ENCODE peak calls at places on chromosomes 7 and 10, in eight cellular contexts. V, A, K, U, X, S, C and Z are unnamed samples.
A peak's percentile ranks its signal among the peaks of the same experiment; 100 is the strongest.

GRCh38 chr7:47647213-47647985 is 65.5 kb upstream of the TNS3 start:
- DNase-seq in C (no peak), X (no peak), U (no peak), K (no peak), V (no peak), A (no peak), S (no peak), Z (no peak)

GRCh38 chr10:79942261-79943185 is 6.4 kb downstream of the SFTPD start:
- DNase-seq in X (no peak), A (no peak), K (no peak), U (no peak), C (no peak), V (no peak), S (no peak), Z (no peak)

GRCh38 chr7:69722836-69723235 is 124.6 kb downstream of the AUTS2 start:
- DNase-seq in X (no peak), S (no peak), A (peak; percentile 1), C (peak; percentile 9), K (no peak), V (no peak), U (peak; percentile 15), Z (no peak)

GRCh38 chr7:151601521-151602305 is 82.0 kb upstream of the RHEB start:
- DNase-seq in U (no peak), X (no peak), S (no peak), K (no peak), C (no peak), V (no peak), A (peak; percentile 77), Z (no peak)

GRCh38 chr10:85643839-85644525 is 722.6 kb downstream of the GRID1 start:
- DNase-seq in A (peak; percentile 87), C (no peak), K (peak; percentile 29), X (no peak), S (no peak), U (no peak), V (peak; percentile 30), Z (no peak)

GRCh38 chr7:69844264-69844868 is 246.1 kb downstream of the AUTS2 start:
- DNase-seq in C (no peak), K (no peak), U (no peak), A (no peak), S (no peak), V (no peak), X (no peak), Z (no peak)

GRCh38 chr10:11895598-11895997 is 72.4 kb downstream of the PROSER2 start:
- DNase-seq in X (no peak), A (no peak), S (no peak), K (no peak), V (no peak), C (no peak), U (no peak), Z (no peak)

GRCh38 chr7:105881439-105881838 is 5.0 kb upstream of the ATXN7L1 start:
- DNase-seq in X (no peak), S (no peak), A (no peak), V (no peak), U (no peak), C (no peak), K (no peak), Z (no peak)

GRCh38 chr7:130932088-130932487 is 198.1 kb upstream of the KLF14 start:
- DNase-seq in A (no peak), U (no peak), K (no peak), C (no peak), S (no peak), V (no peak), X (no peak), Z (no peak)

GRCh38 chr7:130933919-130934318 is 199.9 kb upstream of the KLF14 start:
- DNase-seq in A (no peak), C (no peak), K (no peak), V (no peak), S (no peak), U (no peak), X (no peak), Z (no peak)

GRCh38 chr7:130930710-130931109 is 196.7 kb upstream of the KLF14 start:
- DNase-seq in C (no peak), U (no peak), V (no peak), A (no peak), K (no peak), X (no peak), S (no peak), Z (no peak)

GRCh38 chr7:130930260-130930659 is 196.3 kb upstream of the KLF14 start:
- DNase-seq in K (no peak), X (peak; percentile 36), A (no peak), S (no peak), C (no peak), U (no peak), V (no peak), Z (no peak)

GRCh38 chr7:130932667-130933432 is 198.8 kb upstream of the KLF14 start:
- DNase-seq in C (no peak), K (no peak), A (no peak), X (no peak), V (no peak), S (no peak), U (no peak), Z (no peak)
- H3K79me2 ChIP-seq in C (peaks cover 100% of the 10 kb centered on the region), K (peaks cover 93% of the 10 kb centered on the region), A (peaks cover 99% of the 10 kb centered on the region), X (no peaks in the 10 kb centered on the region), V (peaks cover 1% of the 10 kb centered on the region), S (peaks cover 11% of the 10 kb centered on the region), U (peaks cover 100% of the 10 kb centered on the region), Z (peaks cover 100% of the 10 kb centered on the region)

DNA sequence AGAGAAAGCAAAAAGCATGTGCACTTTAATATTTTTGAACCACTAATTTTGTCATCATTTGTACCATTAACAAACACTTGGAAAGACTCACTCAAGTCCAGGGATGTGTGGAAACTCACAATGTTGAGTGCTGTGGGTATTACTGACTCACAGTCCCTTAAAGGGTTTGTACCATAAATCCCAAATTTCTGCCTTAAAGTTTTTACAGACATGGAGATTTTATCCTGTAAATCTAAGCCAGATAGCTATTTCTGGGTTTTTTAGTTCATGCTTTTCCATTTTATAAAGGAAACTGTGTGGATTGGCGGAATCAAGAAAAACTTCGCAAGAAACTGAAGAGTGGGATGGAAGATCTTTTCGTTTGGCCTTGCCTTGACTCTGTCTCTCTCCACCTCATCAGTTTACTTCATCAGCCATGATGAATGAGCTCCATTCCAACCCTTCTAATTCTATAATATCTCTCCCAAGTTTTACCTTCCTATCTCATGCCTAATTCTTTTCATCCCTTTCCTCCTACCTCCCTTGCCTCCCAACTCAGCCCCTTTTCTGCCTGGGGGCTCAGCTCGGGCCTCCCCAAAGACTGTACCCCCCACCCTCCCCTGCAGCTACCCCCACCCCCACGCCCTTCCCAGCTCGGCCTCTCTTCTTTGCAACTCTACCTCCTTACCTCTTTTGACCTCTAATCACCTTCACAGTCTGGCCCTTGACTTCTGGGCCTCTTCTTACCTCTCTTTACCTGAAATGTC is 218.5 kb upstream of the MKLN1 start:
- DNase-seq in S (no peak), V (peak; percentile 24), U (peak; percentile 84), X (peak; percentile 42), C (peak; percentile 59), A (peak; percentile 11), K (no peak), Z (no peak)
- H3K79me2 ChIP-seq in S (peaks cover 26% of the 10 kb centered on the region), V (peaks cover 18% of the 10 kb centered on the region), U (peaks cover 83% of the 10 kb centered on the region), X (peaks cover 34% of the 10 kb centered on the region), C (peaks cover 61% of the 10 kb centered on the region), A (peaks cover 56% of the 10 kb centered on the region), K (peaks cover 41% of the 10 kb centered on the region), Z (peaks cover 59% of the 10 kb centered on the region)

GRCh38 chr7:158049271-158049670 is 538.4 kb downstream of the PTPRN2 start:
- DNase-seq in A (no peak), U (no peak), K (no peak), S (no peak), C (no peak), X (no peak), V (no peak), Z (no peak)

GRCh38 chr7:158050441-158051371 is 536.9 kb downstream of the PTPRN2 start:
- DNase-seq in A (no peak), S (no peak), U (no peak), C (no peak), K (no peak), V (no peak), X (no peak), Z (no peak)

GRCh38 chr7:158044156-158044823 is 543.3 kb downstream of the PTPRN2 start:
- DNase-seq in U (no peak), C (no peak), S (no peak), K (no peak), A (no peak), X (no peak), V (no peak), Z (no peak)

GRCh38 chr7:158048569-158048968 is 539.1 kb downstream of the PTPRN2 start:
- DNase-seq in V (no peak), U (no peak), S (no peak), K (no peak), A (no peak), X (no peak), C (no peak), Z (no peak)

DNA sequence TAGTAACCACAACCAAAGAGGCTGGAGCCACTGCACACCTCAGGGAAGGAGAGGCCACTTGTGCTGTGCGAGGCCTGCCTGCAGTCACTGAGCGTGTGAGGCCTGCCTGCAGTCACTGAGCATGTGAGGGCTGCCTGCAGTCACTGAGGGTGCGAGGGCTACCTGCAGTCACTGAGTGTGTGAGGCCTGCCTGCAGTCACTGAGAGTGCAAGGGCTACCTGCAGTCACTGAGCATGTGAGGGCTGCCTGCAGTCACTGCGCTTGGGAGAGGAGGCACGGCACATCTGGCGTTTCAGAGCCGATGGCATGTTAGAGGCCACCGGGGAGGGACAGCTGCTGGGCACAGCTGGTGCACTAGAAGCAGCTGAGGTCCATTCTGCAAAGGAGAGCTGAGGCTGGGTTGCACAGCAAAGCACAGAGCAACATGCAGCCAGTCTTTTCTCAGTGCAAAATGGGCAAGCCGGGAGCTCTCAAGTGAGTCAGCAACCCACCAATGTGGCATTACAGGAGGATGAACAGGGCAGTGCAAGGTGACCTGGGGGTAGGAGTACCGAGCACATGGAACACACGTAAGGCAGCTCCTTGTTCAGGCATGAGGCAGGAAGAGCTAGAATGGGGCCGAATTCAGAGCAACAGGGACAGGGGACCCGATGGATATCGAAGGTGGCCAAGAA is 540.1 kb downstream of the PTPRN2 start:
- DNase-seq in S (no peak), U (no peak), C (no peak), X (no peak), K (no peak), A (no peak), V (no peak), Z (no peak)
- H3K79me2 ChIP-seq in S (no peaks in the 10 kb centered on the region), U (no peaks in the 10 kb centered on the region), C (no peaks in the 10 kb centered on the region), X (no peaks in the 10 kb centered on the region), K (no peaks in the 10 kb centered on the region), A (no peaks in the 10 kb centered on the region), V (no peaks in the 10 kb centered on the region), Z (no peaks in the 10 kb centered on the region)

GRCh38 chr7:4727914-4728705 is 46.0 kb downstream of the FOXK1 start:
- DNase-seq in V (no peak), A (no peak), C (no peak), S (no peak), K (no peak), U (no peak), X (no peak), Z (no peak)

GRCh38 chr7:4731803-4732202 is 43.6 kb upstream of the AP5Z1 start:
- DNase-seq in C (no peak), S (no peak), A (no peak), K (no peak), U (no peak), X (no peak), V (no peak), Z (no peak)

GRCh38 chr7:4730971-4731370 is 44.5 kb upstream of the AP5Z1 start:
- DNase-seq in V (no peak), A (no peak), S (no peak), K (no peak), U (no peak), C (no peak), X (no peak), Z (no peak)

GRCh38 chr7:4729266-4729665 is 46.2 kb upstream of the AP5Z1 start:
- DNase-seq in K (no peak), V (no peak), S (no peak), X (no peak), U (no peak), A (no peak), C (no peak), Z (no peak)

DNA sequence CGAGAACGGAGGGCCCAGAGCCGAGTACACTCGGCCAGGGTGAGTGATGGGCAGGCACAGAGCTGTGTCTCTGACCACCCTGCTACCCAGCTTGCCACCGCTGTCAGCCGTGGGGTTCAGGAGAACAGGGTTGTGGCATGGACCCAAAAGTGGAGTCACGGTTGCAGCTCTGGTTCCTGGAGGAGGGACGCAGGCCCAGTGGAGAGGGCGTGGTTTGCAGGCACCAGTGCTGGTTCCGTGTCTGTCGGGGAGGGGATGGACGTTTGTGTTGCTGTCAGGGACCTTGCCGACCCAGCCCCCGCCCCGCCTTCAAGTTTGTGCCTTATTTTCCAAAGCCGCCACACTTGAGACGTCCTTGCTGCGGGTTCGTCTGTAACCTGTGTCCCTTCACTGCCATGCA is 45.1 kb upstream of the AP5Z1 start:
- DNase-seq in V (no peak), X (no peak), C (no peak), S (no peak), K (no peak), A (no peak), U (no peak), Z (no peak)
- H3K79me2 ChIP-seq in V (peaks cover 65% of the 10 kb centered on the region), X (peaks cover 72% of the 10 kb centered on the region), C (peaks cover 53% of the 10 kb centered on the region), S (no peaks in the 10 kb centered on the region), K (peaks cover 63% of the 10 kb centered on the region), A (peaks cover 94% of the 10 kb centered on the region), U (peaks cover 97% of the 10 kb centered on the region), Z (peaks cover 74% of the 10 kb centered on the region)